ENCODE peak calls at places on chromosomes 13 and 19, in seven cellular contexts. V is IMR-90, O is H9, Z is H1, K is neuronal stem cell, L is trophoblast cell, I is mesenchymal stem cell. G is an unnamed sample.

GRCh38 chr13:49219647-49220034 is 497 bp upstream of the MLNR start:
- DNase-seq in Z (no peak), O (peak; percentile 68), K (no peak), V (no peak), I (no peak), L (no peak), G (no peak)

GRCh38 chr19:40443930-40444180 is 280 bp downstream of the SERTAD3 start:
- DNase-seq in O (no peak), I (no peak), L (no peak), Z (no peak), V (no peak), K (peak; percentile 79), G (no peak)

GRCh38 chr19:49574206-49574755 is 6.1 kb downstream of the NOSIP start:
- DNase-seq in O (no peak), V (no peak), Z (no peak), L (peak; percentile 27), K (no peak), I (peak; percentile 42), G (no peak)

GRCh38 chr13:35704331-35704730 is 227.8 kb upstream of the MAB21L1 start:
- DNase-seq in L (no peak), O (no peak), K (no peak), V (peak; percentile 19), I (peak; percentile 58), Z (no peak), G (no peak)

GRCh38 chr19:2260341-2260751 is 4.1 kb upstream of the JSRP1 start:
- DNase-seq in O (no peak), K (no peak), Z (no peak), I (no peak), L (no peak), V (no peak), G (no peak)

GRCh38 chr13:73096173-73097117 is 37.6 kb downstream of the KLF5 start:
- DNase-seq in L (peak; percentile 92), O (no peak), K (no peak), V (peak; percentile 38), Z (no peak), I (no peak), G (peak; percentile 73)

GRCh38 chr13:53204598-53204997 is 176.0 kb downstream of the OLFM4 start:
- DNase-seq in Z (no peak), I (no peak), L (no peak), O (no peak), V (no peak), K (no peak), G (no peak)

GRCh38 chr19:50361290-50362029 is 4.0 kb downstream of the NAPSA start:
- DNase-seq in V (no peak), O (no peak), Z (no peak), K (no peak), I (no peak), L (no peak), G (peak; percentile 42)

GRCh38 chr13:112998506-112999280 is 29.7 kb downstream of the MCF2L start:
- DNase-seq in I (no peak), O (no peak), V (no peak), Z (no peak), K (no peak), L (no peak), G (no peak)

GRCh38 chr13:74206855-74207254 is 72.7 kb upstream of the KLF12 start:
- DNase-seq in K (no peak), I (no peak), L (no peak), V (no peak), O (no peak), Z (no peak), G (no peak)

GRCh38 chr13:94056362-94056990 is 423.0 kb downstream of the DCT start:
- DNase-seq in O (no peak), I (peak; percentile 18), Z (no peak), K (no peak), L (no peak), V (peak; percentile 16), G (peak; percentile 59)

GRCh38 chr13:74077847-74078246 is 56.4 kb downstream of the KLF12 start:
- DNase-seq in K (no peak), Z (no peak), O (no peak), I (peak; percentile 64), L (no peak), V (no peak), G (no peak)

GRCh38 chr13:74128171-74128767 is 5.9 kb downstream of the KLF12 start:
- DNase-seq in O (no peak), Z (no peak), I (peak; percentile 58), L (no peak), V (peak; percentile 64), K (no peak), G (peak; percentile 10)

GRCh38 chr19:571127-571974 is 1.0 kb upstream of the BSG start:
- DNase-seq in K (peak; percentile 56), Z (no peak), I (peak; percentile 81), O (peak; percentile 72), L (peak; percentile 87), V (peak; percentile 35), G (peak; percentile 74)

GRCh38 chr13:30730526-30730925 is 4.8 kb upstream of the ALOX5AP start:
- DNase-seq in Z (no peak), V (no peak), K (peak; percentile 12), L (peak; percentile 86), I (peak; percentile 72), O (peak; percentile 35), G (peak; percentile 63)

GRCh38 chr19:35712529-35712909 is 5.3 kb upstream of the KMT2B start:
- DNase-seq in L (no peak), I (no peak), K (no peak), V (no peak), Z (no peak), O (no peak), G (no peak)

GRCh38 chr13:113105032-113105993 is at the start of gene F7:
- DNase-seq in O (no peak), K (no peak), I (no peak), Z (no peak), V (peak; percentile 45), L (no peak), G (no peak)

GRCh38 chr19:55350620-55351315 is 3.8 kb downstream of the COX6B2 start:
- DNase-seq in V (no peak), Z (no peak), O (no peak), I (no peak), K (no peak), L (no peak), G (no peak)

GRCh38 chr19:57088125-57088524 is 31.7 kb upstream of the USP29 start:
- DNase-seq in L (no peak), I (no peak), K (no peak), V (no peak), Z (no peak), O (no peak), G (no peak)

GRCh38 chr13:29758591-29759114 is 91.8 kb downstream of the UBL3 start:
- DNase-seq in O (no peak), V (no peak), I (peak; percentile 18), L (peak; percentile 95), Z (no peak), K (no peak), G (no peak)

GRCh38 chr19:44752816-44753618 is 4.5 kb downstream of the BCL3 start:
- DNase-seq in L (peak; percentile 92), V (peak; percentile 99), I (peak; percentile 98), O (peak; percentile 80), K (no peak), Z (no peak), G (peak; percentile 82)

GRCh38 chr13:20713751-20714150 is 10.3 kb downstream of the IL17D start:
- DNase-seq in I (peak; percentile 23), O (no peak), K (no peak), V (peak; percentile 39), Z (no peak), L (no peak), G (no peak)

GRCh38 chr19:45340232-45340898 is at the start of gene KLC3:
- DNase-seq in L (peak; percentile 66), O (peak; percentile 68), K (no peak), V (no peak), I (no peak), Z (no peak), G (peak; percentile 43)

GRCh38 chr19:17005000-17005399 is 21.6 kb downstream of the CPAMD8 start:
- DNase-seq in L (no peak), Z (no peak), I (no peak), K (no peak), O (no peak), V (no peak), G (no peak)

GRCh38 chr13:29925457-29925856 is 75.0 kb upstream of the UBL3 start:
- DNase-seq in Z (no peak), O (no peak), V (peak; percentile 78), I (peak; percentile 79), L (peak; percentile 46), K (no peak), G (no peak)

GRCh38 chr13:85095887-85096286 is 703.3 kb downstream of the SLITRK6 start:
- DNase-seq in O (no peak), L (peak; percentile 36), K (no peak), Z (no peak), I (no peak), V (no peak), G (no peak)
- H3K18ac ChIP-seq in O (no peak overlapping the region), L (no peak overlapping the region), K (no peak overlapping the region), Z (no peak overlapping the region), I (no peak overlapping the region), V (no peak overlapping the region), G (no peak overlapping the region)

DNA sequence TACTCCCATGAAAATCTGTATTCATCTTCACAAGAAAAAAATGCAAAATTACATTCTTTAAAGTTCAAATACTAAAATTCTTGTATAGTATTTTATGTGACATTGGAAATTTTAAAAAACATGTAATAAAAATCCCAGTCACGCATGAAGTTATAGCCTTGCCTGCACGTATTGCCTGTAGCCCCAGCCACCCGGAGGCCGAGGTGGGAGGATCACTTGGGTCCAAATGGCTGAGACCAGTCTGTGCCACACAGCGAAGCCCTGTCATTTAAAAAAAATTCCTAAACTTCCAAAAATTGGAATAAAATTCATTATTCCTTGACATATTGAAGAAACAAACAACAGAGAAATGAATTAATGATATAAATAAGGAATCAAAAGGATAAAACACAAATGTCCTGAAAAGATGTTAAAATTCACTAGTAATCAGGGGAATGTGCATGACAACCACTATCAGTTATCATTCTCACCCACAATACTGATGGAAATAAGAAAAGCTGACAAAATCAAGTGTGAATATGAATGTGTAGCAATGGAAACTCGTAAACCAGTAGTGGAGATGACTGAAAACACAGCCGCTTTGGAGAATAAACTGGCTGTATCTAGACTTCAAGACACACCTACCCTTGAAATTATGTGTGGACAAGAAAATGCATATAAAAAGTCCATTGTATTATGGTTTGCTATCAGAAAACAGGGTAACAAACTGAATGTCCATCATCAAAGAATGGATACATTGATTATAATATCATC is 7.5 kb downstream of the CARD8 start:
- DNase-seq in L (no peak), O (no peak), I (no peak), Z (no peak), V (no peak), K (no peak), G (no peak)
- H2AK5ac ChIP-seq in L (no peak overlapping the region), O (no peak overlapping the region), I (no peak overlapping the region), Z (no peak overlapping the region), V (no peak overlapping the region), K (no peak overlapping the region), G (no peak overlapping the region)

GRCh38 chr19:15998166-15998565 is 49.4 kb downstream of the OR10H4 start:
- DNase-seq in V (no peak), I (no peak), K (no peak), Z (no peak), O (no peak), L (no peak), G (no peak)
- H3K4ac ChIP-seq in V (no peak overlapping the region), I (no peak overlapping the region), K (no peak overlapping the region), Z (no peak overlapping the region), O (no peak overlapping the region), L (no peak overlapping the region), G (no peak overlapping the region)

DNA sequence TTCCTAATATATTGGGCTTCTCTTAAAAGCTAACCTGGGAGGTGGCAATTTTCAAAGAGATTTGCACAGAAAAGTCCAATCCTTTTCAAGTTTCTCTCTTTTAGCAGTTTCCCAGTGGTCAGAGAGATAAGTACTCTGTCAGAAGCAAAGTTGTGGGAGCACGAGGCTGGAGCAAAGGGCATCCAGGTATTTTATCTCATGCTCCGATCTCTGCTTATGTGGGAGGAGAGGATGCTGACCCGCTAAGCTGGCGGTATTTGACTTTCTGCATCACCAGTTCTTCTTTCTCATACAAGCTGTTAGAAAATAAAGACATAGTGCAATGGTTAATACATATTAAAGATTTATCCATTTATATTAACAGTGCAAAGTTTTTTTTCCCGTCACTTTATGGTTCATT is 1025.1 kb downstream of the EFNB2 start:
- DNase-seq in K (no peak), I (no peak), Z (no peak), V (no peak), O (no peak), L (no peak), G (peak; percentile 62)
- H3K18ac ChIP-seq in K (no peak overlapping the region), I (no peak overlapping the region), Z (no peak overlapping the region), V (no peak overlapping the region), O (no peak overlapping the region), L (no peak overlapping the region), G (no peak overlapping the region)